ENCODE peak calls at places on chromosomes 5 and 9, in six cellular contexts. S is neural progenitor cell, O is brain microvascular endothelial cell, T is psoas muscle, N is spleen, G is PC-3. V is an unnamed sample. For H3K36me3, the result is how much of the 10 kb centered on the place peaks cover.

GRCh38 chr9:137314561-137315560 is 12.8 kb upstream of the NRARP start:
- DNase-seq in S (peak), O (no peak), T (peak), N (peak), G (no peak), V (no peak)

GRCh38 chr5:129541648-129542251 is 81.7 kb downstream of the ADAMTS19 start:
- DNase-seq in S (no peak), O (no peak), T (no peak), N (no peak), G (peak), V (peak)

GRCh38 chr9:99076483-99077171 is 28.3 kb upstream of the TGFBR1 start:
- DNase-seq in S (no peak), O (no peak), T (no peak), N (peak), G (no peak), V (no peak)

GRCh38 chr5:1468247-1468612 is 23.0 kb upstream of the SLC6A3 start:
- DNase-seq in S (peak), O (no peak), T (peak), N (no peak), G (peak), V (no peak)

GRCh38 chr9:12934515-12935301 is 159.9 kb downstream of the LURAP1L start:
- DNase-seq in S (no peak), O (no peak), T (no peak), N (no peak), G (no peak), V (peak)

GRCh38 chr5:175678074-175678473 is 20.2 kb downstream of the HRH2 start:
- DNase-seq in S (no peak), O (no peak), T (peak), N (no peak), G (no peak), V (no peak)

GRCh38 chr9:125774106-125774505 is 26.9 kb downstream of the PBX3 start:
- DNase-seq in S (no peak), O (no peak), T (no peak), N (no peak), G (no peak), V (no peak)

GRCh38 chr5:171521219-171521633 is 101.8 kb downstream of the FGF18 start:
- DNase-seq in S (peak), O (peak), T (peak), N (peak), G (peak), V (peak)

GRCh38 chr9:114911167-114911821 is 19.1 kb downstream of the TNFSF8 start:
- DNase-seq in S (peak), O (no peak), T (no peak), N (no peak), G (peak), V (peak)

GRCh38 chr9:7799934-7800285 is 332 bp upstream of the DMAC1 start:
- DNase-seq in S (no peak), O (no peak), T (no peak), N (no peak), G (no peak), V (no peak)
- H3K4me3 ChIP-seq in S (peak), O (peak), T (peak), N (peak), G (peak), V (peak)

DNA sequence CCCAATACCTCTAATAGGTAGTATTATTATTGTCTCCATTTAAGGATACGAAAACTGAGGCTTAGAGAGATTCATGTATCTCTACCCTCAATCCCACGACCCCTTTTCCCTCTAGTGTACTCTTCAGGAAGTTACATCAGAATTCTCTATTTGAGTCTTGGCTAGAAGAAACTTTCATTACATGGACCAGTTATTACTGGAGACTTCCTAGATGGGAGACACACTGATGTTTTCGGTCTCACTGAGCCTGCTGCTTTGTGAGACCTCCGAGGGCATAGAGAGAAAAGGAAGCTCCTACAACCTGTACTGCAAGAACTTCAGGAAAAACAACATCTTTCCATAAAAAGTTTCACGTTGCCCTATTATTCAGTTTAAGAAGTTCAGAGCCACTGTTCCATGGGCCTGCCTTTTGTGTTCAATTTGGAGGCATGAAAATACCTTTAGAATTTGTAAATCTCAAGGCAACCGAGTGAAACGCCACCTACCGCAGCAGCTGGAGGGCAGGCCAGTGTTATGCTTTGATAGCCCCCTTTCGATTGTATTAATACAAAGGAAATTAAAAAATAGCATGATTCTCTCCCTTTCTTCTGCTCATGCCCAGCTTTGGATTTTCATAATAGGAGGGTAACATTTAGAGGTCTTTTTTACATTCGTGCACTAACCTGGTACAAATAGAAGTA is 223.3 kb downstream of the EBF1 start:
- DNase-seq in S (no peak), O (no peak), T (no peak), N (no peak), G (no peak), V (no peak)
- H3K36me3 ChIP-seq in S (under half), O (under half), T (under half), N (under half), G (under half), V (under half)

GRCh38 chr5:141427783-141428426 is 2.4 kb upstream of the PCDHGA12 start:
- DNase-seq in S (no peak), O (no peak), T (no peak), N (no peak), G (no peak), V (no peak)
- TF ChIP-seq CTCF in S (no peak), O (no peak), T (no peak), N (no peak), G (no peak), V (no peak)

GRCh38 chr9:89639367-89639795 is 34.6 kb downstream of the GADD45G start:
- DNase-seq in S (no peak), O (no peak), T (peak), N (peak), G (no peak), V (no peak)
- H3K4me3 ChIP-seq in S (no peak), O (no peak), T (peak), N (no peak), G (no peak), V (no peak)

DNA sequence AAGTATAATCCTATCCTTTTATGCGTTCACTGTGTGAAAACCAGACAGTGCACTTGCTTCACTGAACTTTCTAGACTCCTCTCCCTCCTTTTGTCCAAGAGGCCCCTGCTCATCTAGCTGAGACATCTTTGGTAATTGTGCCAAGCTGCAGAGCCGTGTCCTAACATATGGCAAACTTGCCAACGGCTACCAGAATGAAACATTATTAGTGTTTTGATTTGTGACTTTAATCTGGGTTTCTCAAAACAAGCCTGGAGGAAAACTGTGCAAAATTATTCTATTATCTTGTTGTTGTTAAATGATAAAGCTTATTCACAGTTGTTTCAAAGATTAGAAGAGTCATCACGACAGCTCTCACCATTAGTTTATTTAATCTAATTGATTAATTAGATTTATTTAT is 79.0 kb upstream of the RETREG1 start:
- DNase-seq in S (no peak), O (no peak), T (no peak), N (no peak), G (no peak), V (peak)
- H3K36me3 ChIP-seq in S (under half), O (half or more), T (under half), N (under half), G (under half), V (under half)

GRCh38 chr9:82903503-82903902 is 159.4 kb downstream of the RASEF start:
- DNase-seq in S (no peak), O (no peak), T (no peak), N (no peak), G (peak), V (no peak)
- TF ChIP-seq CTCF in S (no peak), O (peak), T (no peak), N (no peak), G (peak), V (no peak)

DNA sequence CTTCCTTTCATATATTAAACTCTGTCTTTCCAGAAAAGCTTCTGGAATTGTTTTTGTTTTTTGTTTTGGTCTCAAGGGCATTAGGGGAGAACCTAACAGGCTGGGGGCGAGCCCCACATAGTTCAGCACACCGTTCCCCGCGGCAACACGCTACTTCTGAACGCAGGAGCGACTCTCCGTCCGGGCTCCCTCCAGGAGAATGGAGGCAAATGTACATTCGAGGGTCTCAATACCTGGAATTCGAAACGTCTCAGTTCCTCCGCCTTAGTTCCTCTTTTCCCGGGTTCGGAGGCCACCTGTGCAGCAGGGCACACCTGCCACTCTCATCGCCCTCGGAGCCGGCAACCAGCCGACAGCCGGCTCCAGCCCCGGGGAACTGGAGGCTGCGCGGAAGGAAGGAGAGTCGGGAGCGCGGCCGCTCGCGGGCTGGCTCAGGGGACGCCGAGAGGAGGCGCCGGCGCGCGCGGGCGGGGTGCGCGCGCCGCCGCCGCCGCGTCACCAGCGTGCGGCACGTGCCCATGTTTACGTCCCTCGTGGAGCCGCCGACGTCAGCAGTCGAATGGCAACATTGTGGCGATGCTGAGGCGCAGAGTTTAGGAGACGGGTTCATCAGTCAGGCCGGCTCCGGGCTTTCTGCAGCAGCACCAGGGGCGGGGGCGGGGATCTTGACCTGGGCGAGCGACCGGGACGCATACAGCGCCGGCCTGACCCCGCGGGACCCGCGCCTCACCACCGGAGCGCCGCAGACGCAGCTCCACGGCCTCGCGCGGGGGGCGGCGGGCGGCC is at the start of gene JMY:
- DNase-seq in S (peak), O (peak), T (peak), N (peak), G (peak), V (peak)
- H3K4me3 ChIP-seq in S (peak), O (peak), T (peak), N (peak), G (peak), V (peak)

GRCh38 chr5:110169461-110169860 is 479.7 kb downstream of the MAN2A1 start:
- DNase-seq in S (no peak), O (no peak), T (no peak), N (no peak), G (no peak), V (no peak)
- H3K36me3 ChIP-seq in S (under half), O (under half), T (under half), N (under half), G (under half), V (under half)

V was measured in bronchial epithelial cell.